ENCODE peak calls at places on chromosomes 16 and 17, in four cellular contexts. Z is SW 1271, V is NCI-H1694 treated with DMSO at 0.1 percent for 48 hours, O is fibroblast of the aortic adventitia. E is an unnamed sample.

GRCh38 chr16:87539113-87539512 is 46.3 kb upstream of the ZCCHC14 start:
- DNase-seq in Z (no peak), V (no peak), O (no peak), E (no peak)

GRCh38 chr16:85662036-85662812 is 26.5 kb downstream of the GINS2 start:
- DNase-seq in Z (no peak), V (no peak), O (no peak), E (no peak)

GRCh38 chr16:56448005-56448404 is 3.1 kb downstream of the NUDT21 start:
- DNase-seq in Z (no peak), V (no peak), O (no peak), E (no peak)

GRCh38 chr16:17199135-17199534 is 271.6 kb downstream of the XYLT1 start:
- DNase-seq in Z (no peak), V (no peak), O (no peak), E (no peak)

GRCh38 chr17:16415031-16415924 is at the start of gene TRPV2:
- DNase-seq in Z (no peak), V (no peak), O (no peak), E (peak; percentile 47)

GRCh38 chr17:79942591-79943353 is 92.9 kb downstream of the TBC1D16 start:
- DNase-seq in Z (no peak), V (no peak), O (no peak), E (no peak)

GRCh38 chr17:65556910-65557348 is 4.5 kb downstream of the AXIN2 start:
- DNase-seq in Z (no peak), V (no peak), O (peak; percentile 21), E (no peak)

GRCh38 chr16:4512473-4512872 is 26.1 kb downstream of the CDIP1 start:
- DNase-seq in Z (no peak), V (no peak), O (no peak), E (no peak)

GRCh38 chr16:35743101-35743692 is 2283.8 kb downstream of the TP53TG3F start:
- DNase-seq in Z (no peak), V (no peak), O (no peak), E (no peak)

E was measured in KBM-7.